ENCODE peak calls at places on chromosomes 5 and 9, in five cellular contexts. U is epithelial cell of esophagus, F is tibial nerve, I is body of pancreas, Z is stomach. S is an unnamed sample.

GRCh38 chr5:135269224-135269623 is 129.8 kb downstream of the MACROH2A1 start:
- DNase-seq in U (no peak), F (no peak), I (no peak), Z (no peak), S (no peak)

GRCh38 chr9:129579294-129579693 is 41.6 kb downstream of the C9orf50 start:
- DNase-seq in U (no peak), F (no peak), I (no peak), Z (no peak), S (no peak)

GRCh38 chr5:160310140-160310909 is 2.0 kb downstream of the CCNJL start:
- DNase-seq in U (no peak), F (no peak), I (no peak), Z (no peak), S (no peak)

GRCh38 chr9:101399641-101399965 is 952 bp downstream of the ZNF189 start:
- DNase-seq in U (no peak), F (no peak), I (no peak), Z (no peak), S (no peak)

GRCh38 chr5:73160239-73160671 is 12.7 kb upstream of the TMEM174 start:
- DNase-seq in U (no peak), F (no peak), I (no peak), Z (no peak), S (no peak)

GRCh38 chr9:126301985-126302603 is 24.5 kb upstream of the MVB12B start:
- DNase-seq in U (peak), F (peak), I (peak), Z (peak), S (no peak)

GRCh38 chr9:37471942-37472679 is 6.9 kb upstream of the ZBTB5 start:
- DNase-seq in U (peak), F (peak), I (no peak), Z (no peak), S (no peak)

GRCh38 chr9:5122542-5122941 is 62.9 kb downstream of the INSL6 start:
- DNase-seq in U (peak), F (no peak), I (no peak), Z (no peak), S (no peak)

GRCh38 chr5:154831451-154831850 is 19.0 kb downstream of the FAXDC2 start:
- DNase-seq in U (no peak), F (no peak), I (no peak), Z (no peak), S (no peak)

GRCh38 chr5:5886812-5887486 is 464.5 kb downstream of the ICE1 start:
- DNase-seq in U (peak), F (no peak), I (peak), Z (peak), S (no peak)

GRCh38 chr9:109319631-109320233 is 1.1 kb downstream of the EPB41L4B start:
- DNase-seq in U (no peak), F (no peak), I (peak), Z (peak), S (no peak)
- TF ChIP-seq CTCF in U (no peak), F (peak), I (no peak), Z (no peak), S (no peak)

GRCh38 chr5:119158144-119158543 is 87.3 kb downstream of the DMXL1 start:
- DNase-seq in U (no peak), F (no peak), I (no peak), Z (no peak), S (no peak)

GRCh38 chr5:119153629-119154028 is 82.7 kb downstream of the DMXL1 start:
- DNase-seq in U (no peak), F (no peak), I (no peak), Z (no peak), S (no peak)
- H3K4me3 ChIP-seq in U (no peak), F (no peak), I (no peak), Z (no peak), S (no peak)

GRCh38 chr5:14429102-14429501 is 152.5 kb upstream of the OTULINL start:
- DNase-seq in U (no peak), F (no peak), I (no peak), Z (peak), S (no peak)

GRCh38 chr5:14425581-14425980 is 156.0 kb upstream of the OTULINL start:
- DNase-seq in U (no peak), F (no peak), I (no peak), Z (no peak), S (no peak)

GRCh38 chr5:14426521-14426920 is 155.1 kb upstream of the OTULINL start:
- DNase-seq in U (no peak), F (no peak), I (no peak), Z (no peak), S (no peak)

GRCh38 chr5:14429614-14430013 is 152.0 kb upstream of the OTULINL start:
- DNase-seq in U (no peak), F (no peak), I (no peak), Z (peak), S (no peak)

DNA sequence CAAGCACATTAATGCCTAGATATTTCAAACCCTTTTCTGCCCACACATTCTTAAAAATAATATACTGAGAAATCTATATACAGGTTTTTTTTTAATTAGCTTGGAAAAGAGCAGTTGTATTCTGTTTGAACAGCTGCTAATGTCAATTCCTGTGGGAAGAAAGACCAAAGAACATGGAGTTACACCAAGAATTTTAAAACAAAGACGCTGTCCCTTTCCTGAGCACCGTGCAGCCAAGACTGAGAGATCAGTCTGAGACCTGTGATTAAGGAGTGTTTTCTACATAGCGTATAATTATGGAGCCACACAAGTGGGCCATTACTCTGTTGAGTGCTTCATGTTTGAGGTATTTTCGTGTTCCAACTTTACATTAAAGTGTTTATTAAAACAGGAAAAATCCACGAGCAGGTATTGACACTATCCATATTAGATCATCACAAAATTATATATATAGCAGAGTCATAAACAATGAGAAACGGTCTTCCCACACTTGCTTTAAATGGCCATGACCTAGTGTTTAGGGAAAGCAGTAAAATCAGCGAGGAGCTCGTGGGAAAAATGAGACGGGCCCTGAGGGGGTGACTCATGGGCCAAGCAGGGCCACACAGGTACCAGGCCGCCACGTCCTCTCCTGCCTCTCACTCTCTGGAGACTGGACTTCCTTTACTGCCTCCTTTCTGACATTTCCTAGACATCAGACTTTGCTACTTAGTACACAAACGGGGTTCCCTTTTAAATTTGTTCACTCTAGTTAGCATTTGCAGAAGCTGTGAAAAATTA is 153.1 kb upstream of the OTULINL start:
- DNase-seq in U (peak), F (no peak), I (peak), Z (no peak), S (no peak)
- TF ChIP-seq CTCF in U (no peak), F (no peak), I (no peak), Z (no peak), S (no peak)

GRCh38 chr9:130714586-130715110 is 21.1 kb downstream of the EXOSC2 start:
- DNase-seq in U (no peak), F (no peak), I (no peak), Z (no peak), S (no peak)
- H3K4me3 ChIP-seq in U (peak), F (peak), I (no peak), Z (peak), S (peak)

DNA sequence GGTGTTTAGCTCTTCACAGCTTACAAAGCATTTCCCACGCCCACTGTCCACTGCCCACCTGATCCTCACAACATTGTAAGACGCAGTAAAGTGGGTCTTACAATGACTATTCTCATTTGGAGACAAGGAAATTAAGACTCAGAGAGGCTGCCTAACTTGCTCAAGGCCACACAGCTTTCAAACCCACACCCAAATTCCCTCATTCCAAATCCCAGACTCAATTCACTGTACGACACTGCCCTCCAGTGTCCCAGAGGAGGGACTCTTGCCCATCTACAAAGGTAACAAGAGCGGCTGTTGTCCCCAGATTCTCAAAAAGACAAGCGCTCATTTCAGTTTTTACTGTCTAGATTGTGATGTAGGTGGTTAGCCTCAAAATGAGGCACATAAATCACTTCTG is 184.6 kb downstream of the ACTL7B start:
- DNase-seq in U (peak), F (no peak), I (no peak), Z (no peak), S (no peak)
- TF ChIP-seq CTCF in U (peak), F (no peak), I (no peak), Z (no peak), S (no peak)

GRCh38 chr5:172533399-172534228 is 79.3 kb upstream of the SH3PXD2B start:
- DNase-seq in U (peak), F (no peak), I (no peak), Z (no peak), S (peak)
- H3K4me3 ChIP-seq in U (no peak), F (no peak), I (no peak), Z (no peak), S (peak)

S was measured in coronary artery.